ENCODE peak calls at places on chromosomes 16 and 17, in five cellular contexts. One of them, this sample, is unnamed.
A peak's percentile ranks its signal among the peaks of the same experiment; 100 is the strongest.

GRCh38 chr17:79942011-79942405 is 93.7 kb downstream of the TBC1D16 start:
- DNase-seq in MG63: no peak
- DNase-seq in WTC11: peak; percentile 1
- DNase-seq in stimulated activated CD4-positive, alpha-beta T cell treated with anti-CD3 and anti-CD28 coated beads, Interleukin-2, amount 100 ng/mL, for 48 hours: no peak
- DNase-seq in HEK293T: no peak
- DNase-seq in this sample: no peak

GRCh38 chr16:88356727-88357199 is 26.0 kb upstream of the ZNF469 start:
- DNase-seq in MG63: no peak
- DNase-seq in WTC11: no peak
- DNase-seq in stimulated activated CD4-positive, alpha-beta T cell treated with anti-CD3 and anti-CD28 coated beads, Interleukin-2, amount 100 ng/mL, for 48 hours: no peak
- DNase-seq in HEK293T: no peak
- DNase-seq in this sample: no peak

GRCh38 chr17:30291571-30292489 is at the start of gene BLMH:
- DNase-seq in MG63: peak; percentile 89
- DNase-seq in WTC11: peak; percentile 72
- DNase-seq in stimulated activated CD4-positive, alpha-beta T cell treated with anti-CD3 and anti-CD28 coated beads, Interleukin-2, amount 100 ng/mL, for 48 hours: peak; percentile 76
- DNase-seq in HEK293T: peak; percentile 70
- DNase-seq in this sample: peak; percentile 90

GRCh38 chr16:48507346-48507745 is 102.6 kb downstream of the N4BP1 start:
- DNase-seq in MG63: no peak
- DNase-seq in WTC11: no peak
- DNase-seq in stimulated activated CD4-positive, alpha-beta T cell treated with anti-CD3 and anti-CD28 coated beads, Interleukin-2, amount 100 ng/mL, for 48 hours: no peak
- DNase-seq in HEK293T: no peak
- DNase-seq in this sample: no peak

GRCh38 chr16:78926723-78927200 is 673.8 kb downstream of the MAF start:
- DNase-seq in MG63: no peak
- DNase-seq in WTC11: no peak
- DNase-seq in stimulated activated CD4-positive, alpha-beta T cell treated with anti-CD3 and anti-CD28 coated beads, Interleukin-2, amount 100 ng/mL, for 48 hours: no peak
- DNase-seq in HEK293T: no peak
- DNase-seq in this sample: no peak

GRCh38 chr17:37131064-37131463 is 182.3 kb downstream of the AATF start:
- DNase-seq in MG63: no peak
- DNase-seq in WTC11: no peak
- DNase-seq in stimulated activated CD4-positive, alpha-beta T cell treated with anti-CD3 and anti-CD28 coated beads, Interleukin-2, amount 100 ng/mL, for 48 hours: no peak
- DNase-seq in HEK293T: no peak
- DNase-seq in this sample: peak; percentile 37

GRCh38 chr17:75346906-75347305 is 57.7 kb upstream of the SLC25A19 start:
- DNase-seq in MG63: no peak
- DNase-seq in WTC11: no peak
- DNase-seq in stimulated activated CD4-positive, alpha-beta T cell treated with anti-CD3 and anti-CD28 coated beads, Interleukin-2, amount 100 ng/mL, for 48 hours: no peak
- DNase-seq in HEK293T: no peak
- DNase-seq in this sample: peak; percentile 46

GRCh38 chr17:142102-142661 is 4.8 kb downstream of the SCGB1C2 start:
- DNase-seq in MG63: peak; percentile 21
- DNase-seq in WTC11: no peak
- DNase-seq in stimulated activated CD4-positive, alpha-beta T cell treated with anti-CD3 and anti-CD28 coated beads, Interleukin-2, amount 100 ng/mL, for 48 hours: no peak
- DNase-seq in HEK293T: peak; percentile 18
- DNase-seq in this sample: no peak

GRCh38 chr16:6600167-6600566 is 732.5 kb upstream of the RBFOX1 start:
- DNase-seq in MG63: no peak
- DNase-seq in WTC11: no peak
- DNase-seq in stimulated activated CD4-positive, alpha-beta T cell treated with anti-CD3 and anti-CD28 coated beads, Interleukin-2, amount 100 ng/mL, for 48 hours: no peak
- DNase-seq in HEK293T: no peak
- DNase-seq in this sample: no peak

GRCh38 chr17:46925185-46925858 is 2.4 kb downstream of the GOSR2 start:
- DNase-seq in MG63: no peak
- DNase-seq in WTC11: no peak
- DNase-seq in stimulated activated CD4-positive, alpha-beta T cell treated with anti-CD3 and anti-CD28 coated beads, Interleukin-2, amount 100 ng/mL, for 48 hours: no peak
- DNase-seq in HEK293T: no peak
- DNase-seq in this sample: no peak

GRCh38 chr17:41126412-41126811 is 2.4 kb upstream of the KRTAP4-12 start:
- DNase-seq in MG63: no peak
- DNase-seq in WTC11: no peak
- DNase-seq in stimulated activated CD4-positive, alpha-beta T cell treated with anti-CD3 and anti-CD28 coated beads, Interleukin-2, amount 100 ng/mL, for 48 hours: no peak
- DNase-seq in HEK293T: no peak
- DNase-seq in this sample: no peak

GRCh38 chr17:58335061-58335731 is 6.6 kb upstream of the TSPOAP1 start:
- DNase-seq in MG63: no peak
- DNase-seq in WTC11: peak; percentile 8
- DNase-seq in stimulated activated CD4-positive, alpha-beta T cell treated with anti-CD3 and anti-CD28 coated beads, Interleukin-2, amount 100 ng/mL, for 48 hours: peak; percentile 51
- DNase-seq in HEK293T: no peak
- DNase-seq in this sample: no peak

GRCh38 chr16:67389911-67390815 is 3.1 kb downstream of the TPPP3 start:
- DNase-seq in MG63: no peak
- DNase-seq in WTC11: no peak
- DNase-seq in stimulated activated CD4-positive, alpha-beta T cell treated with anti-CD3 and anti-CD28 coated beads, Interleukin-2, amount 100 ng/mL, for 48 hours: no peak
- DNase-seq in HEK293T: no peak
- DNase-seq in this sample: no peak

GRCh38 chr17:82227629-82228277 is 1.1 kb upstream of the SLC16A3 start:
- DNase-seq in MG63: no peak
- DNase-seq in WTC11: no peak
- DNase-seq in stimulated activated CD4-positive, alpha-beta T cell treated with anti-CD3 and anti-CD28 coated beads, Interleukin-2, amount 100 ng/mL, for 48 hours: no peak
- DNase-seq in HEK293T: no peak
- DNase-seq in this sample: no peak

GRCh38 chr17:74453665-74454196 is 12.7 kb upstream of the CD300A start:
- DNase-seq in MG63: no peak
- DNase-seq in WTC11: peak; percentile 94
- DNase-seq in stimulated activated CD4-positive, alpha-beta T cell treated with anti-CD3 and anti-CD28 coated beads, Interleukin-2, amount 100 ng/mL, for 48 hours: peak; percentile 65
- DNase-seq in HEK293T: peak; percentile 95
- DNase-seq in this sample: no peak

GRCh38 chr17:47239663-47240374 is 13.8 kb upstream of the ITGB3 start:
- DNase-seq in MG63: peak; percentile 99
- DNase-seq in WTC11: no peak
- DNase-seq in stimulated activated CD4-positive, alpha-beta T cell treated with anti-CD3 and anti-CD28 coated beads, Interleukin-2, amount 100 ng/mL, for 48 hours: no peak
- DNase-seq in HEK293T: no peak
- DNase-seq in this sample: peak; percentile 77

GRCh38 chr16:27429981-27430441 is 28.0 kb downstream of the IL21R start:
- DNase-seq in MG63: no peak
- DNase-seq in WTC11: no peak
- DNase-seq in stimulated activated CD4-positive, alpha-beta T cell treated with anti-CD3 and anti-CD28 coated beads, Interleukin-2, amount 100 ng/mL, for 48 hours: no peak
- DNase-seq in HEK293T: peak; percentile 4
- DNase-seq in this sample: no peak

GRCh38 chr17:64534187-64534586 is 27.4 kb downstream of the CEP95 start:
- DNase-seq in MG63: peak; percentile 26
- DNase-seq in WTC11: no peak
- DNase-seq in stimulated activated CD4-positive, alpha-beta T cell treated with anti-CD3 and anti-CD28 coated beads, Interleukin-2, amount 100 ng/mL, for 48 hours: no peak
- DNase-seq in HEK293T: no peak
- DNase-seq in this sample: no peak

GRCh38 chr16:70523621-70524405 is at the start of gene SF3B3:
- DNase-seq in MG63: peak; percentile 29
- DNase-seq in WTC11: peak; percentile 42
- DNase-seq in stimulated activated CD4-positive, alpha-beta T cell treated with anti-CD3 and anti-CD28 coated beads, Interleukin-2, amount 100 ng/mL, for 48 hours: peak; percentile 62
- DNase-seq in HEK293T: peak; percentile 57
- DNase-seq in this sample: peak; percentile 71

GRCh38 chr17:74994440-74994839 is 7.0 kb downstream of the CDR2L start:
- DNase-seq in MG63: no peak
- DNase-seq in WTC11: no peak
- DNase-seq in stimulated activated CD4-positive, alpha-beta T cell treated with anti-CD3 and anti-CD28 coated beads, Interleukin-2, amount 100 ng/mL, for 48 hours: no peak
- DNase-seq in HEK293T: no peak
- DNase-seq in this sample: no peak

This sample was measured in hepatocyte.